ENCODE peak calls at places on chromosomes 5 and 9, in seven cellular contexts. One of them, this sample, is unnamed.

GRCh38 chr9:69431777-69432176 is 106.8 kb downstream of the ENTREP1 start:
- DNase-seq in H9: no peak
- DNase-seq in neuronal stem cell: no peak
- DNase-seq in IMR-90: no peak
- DNase-seq in mesendoderm: no peak
- DNase-seq in H1: no peak
- DNase-seq in mesenchymal stem cell: no peak
- DNase-seq in this sample: no peak

GRCh38 chr5:124741711-124742496 is 4.5 kb downstream of the ZNF608 start:
- DNase-seq in H9: no peak
- DNase-seq in neuronal stem cell: peak; percentile 84
- DNase-seq in IMR-90: peak; percentile 83
- DNase-seq in mesendoderm: peak; percentile 92
- DNase-seq in H1: peak; percentile 28
- DNase-seq in mesenchymal stem cell: peak; percentile 93
- DNase-seq in this sample: no peak

GRCh38 chr5:149418910-149419531 is 39.9 kb upstream of the IL17B start:
- DNase-seq in H9: no peak
- DNase-seq in neuronal stem cell: no peak
- DNase-seq in IMR-90: no peak
- DNase-seq in mesendoderm: no peak
- DNase-seq in H1: no peak
- DNase-seq in mesenchymal stem cell: peak; percentile 37
- DNase-seq in this sample: no peak

GRCh38 chr5:173103411-173103810 is 40.9 kb upstream of the BNIP1 start:
- DNase-seq in H9: no peak
- DNase-seq in neuronal stem cell: no peak
- DNase-seq in IMR-90: no peak
- DNase-seq in mesendoderm: no peak
- DNase-seq in H1: no peak
- DNase-seq in mesenchymal stem cell: no peak
- DNase-seq in this sample: no peak

GRCh38 chr5:42387563-42387962 is 35.7 kb upstream of the GHR start:
- DNase-seq in H9: no peak
- DNase-seq in neuronal stem cell: no peak
- DNase-seq in IMR-90: no peak
- DNase-seq in mesendoderm: no peak
- DNase-seq in H1: no peak
- DNase-seq in mesenchymal stem cell: no peak
- DNase-seq in this sample: no peak

GRCh38 chr9:81132796-81133195 is 556.6 kb downstream of the TLE1 start:
- DNase-seq in H9: no peak
- DNase-seq in neuronal stem cell: no peak
- DNase-seq in IMR-90: peak; percentile 32
- DNase-seq in mesendoderm: no peak
- DNase-seq in H1: no peak
- DNase-seq in mesenchymal stem cell: no peak
- DNase-seq in this sample: no peak

GRCh38 chr9:138010274-138010800 is 132.8 kb downstream of the CACNA1B start:
- DNase-seq in H9: no peak
- DNase-seq in neuronal stem cell: no peak
- DNase-seq in IMR-90: no peak
- DNase-seq in mesendoderm: no peak
- DNase-seq in H1: no peak
- DNase-seq in mesenchymal stem cell: no peak
- DNase-seq in this sample: no peak

GRCh38 chr5:110738812-110739651 is at the start of gene SLC25A46:
- DNase-seq in H9: peak; percentile 91
- DNase-seq in neuronal stem cell: peak; percentile 84
- DNase-seq in IMR-90: peak; percentile 84
- DNase-seq in mesendoderm: peak; percentile 96
- DNase-seq in H1: peak; percentile 87
- DNase-seq in mesenchymal stem cell: peak; percentile 94
- DNase-seq in this sample: peak; percentile 78

GRCh38 chr9:127971357-127972315 is 9.2 kb downstream of the EEIG1 start:
- DNase-seq in H9: no peak
- DNase-seq in neuronal stem cell: no peak
- DNase-seq in IMR-90: no peak
- DNase-seq in mesendoderm: peak; percentile 58
- DNase-seq in H1: no peak
- DNase-seq in mesenchymal stem cell: peak; percentile 35
- DNase-seq in this sample: no peak

GRCh38 chr9:81416476-81417298 is 272.7 kb downstream of the TLE1 start:
- DNase-seq in H9: no peak
- DNase-seq in neuronal stem cell: no peak
- DNase-seq in IMR-90: peak; percentile 41
- DNase-seq in mesendoderm: no peak
- DNase-seq in H1: no peak
- DNase-seq in mesenchymal stem cell: peak; percentile 37
- DNase-seq in this sample: peak; percentile 16

GRCh38 chr9:137336735-137337134 is 34.7 kb upstream of the NRARP start:
- DNase-seq in H9: no peak
- DNase-seq in neuronal stem cell: no peak
- DNase-seq in IMR-90: no peak
- DNase-seq in mesendoderm: no peak
- DNase-seq in H1: no peak
- DNase-seq in mesenchymal stem cell: no peak
- DNase-seq in this sample: no peak

GRCh38 chr9:4967521-4967920 is 17.6 kb upstream of the JAK2 start:
- DNase-seq in H9: no peak
- DNase-seq in neuronal stem cell: no peak
- DNase-seq in IMR-90: no peak
- DNase-seq in mesendoderm: no peak
- DNase-seq in H1: no peak
- DNase-seq in mesenchymal stem cell: no peak
- DNase-seq in this sample: no peak

GRCh38 chr9:98500337-98500919 is 208.3 kb downstream of the GABBR2 start:
- DNase-seq in H9: peak; percentile 22
- DNase-seq in neuronal stem cell: no peak
- DNase-seq in IMR-90: no peak
- DNase-seq in mesendoderm: no peak
- DNase-seq in H1: peak; percentile 26
- DNase-seq in mesenchymal stem cell: no peak
- DNase-seq in this sample: peak; percentile 53

GRCh38 chr5:141694479-141694878 is 12.4 kb upstream of the ARAP3 start:
- DNase-seq in H9: no peak
- DNase-seq in neuronal stem cell: no peak
- DNase-seq in IMR-90: no peak
- DNase-seq in mesendoderm: no peak
- DNase-seq in H1: no peak
- DNase-seq in mesenchymal stem cell: no peak
- DNase-seq in this sample: no peak

GRCh38 chr5:68405026-68405684 is 189.6 kb downstream of the PIK3R1 start:
- DNase-seq in H9: no peak
- DNase-seq in neuronal stem cell: no peak
- DNase-seq in IMR-90: no peak
- DNase-seq in mesendoderm: peak; percentile 45
- DNase-seq in H1: no peak
- DNase-seq in mesenchymal stem cell: no peak
- DNase-seq in this sample: no peak

GRCh38 chr5:65391591-65391990 is 90.1 kb downstream of the ADAMTS6 start:
- DNase-seq in H9: no peak
- DNase-seq in neuronal stem cell: no peak
- DNase-seq in IMR-90: peak; percentile 51
- DNase-seq in mesendoderm: no peak
- DNase-seq in H1: no peak
- DNase-seq in mesenchymal stem cell: no peak
- DNase-seq in this sample: peak; percentile 30

DNA sequence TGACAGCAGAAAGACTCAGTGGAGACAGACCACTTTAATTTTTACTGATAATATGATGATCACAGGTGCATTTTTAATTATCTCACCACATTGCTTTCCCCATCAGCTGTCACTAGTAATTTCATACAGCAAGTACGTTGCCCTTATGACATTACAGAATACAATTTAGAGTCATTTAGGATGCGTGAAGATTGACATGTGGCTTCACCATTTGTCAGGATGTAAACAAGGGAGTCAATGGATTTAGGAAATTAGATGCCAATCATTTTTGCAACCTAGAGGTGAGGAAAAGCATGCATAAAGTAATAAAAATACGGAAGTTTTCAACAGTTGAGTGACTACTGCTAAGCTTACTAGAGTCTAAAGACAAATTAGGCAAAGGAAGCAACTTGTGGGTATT is 1129.6 kb downstream of the PTPRD start:
- DNase-seq in H9: no peak
- DNase-seq in neuronal stem cell: no peak
- DNase-seq in IMR-90: no peak
- DNase-seq in mesendoderm: no peak
- DNase-seq in H1: no peak
- DNase-seq in mesenchymal stem cell: no peak
- DNase-seq in this sample: no peak
- H3K4ac ChIP-seq in H9: no peak overlapping the region
- H3K4ac ChIP-seq in neuronal stem cell: no peak overlapping the region
- H3K4ac ChIP-seq in IMR-90: no peak overlapping the region
- H3K4ac ChIP-seq in mesendoderm: no peak overlapping the region
- H3K4ac ChIP-seq in H1: no peak overlapping the region
- H3K4ac ChIP-seq in mesenchymal stem cell: no peak overlapping the region
- H3K4ac ChIP-seq in this sample: no peak overlapping the region

DNA sequence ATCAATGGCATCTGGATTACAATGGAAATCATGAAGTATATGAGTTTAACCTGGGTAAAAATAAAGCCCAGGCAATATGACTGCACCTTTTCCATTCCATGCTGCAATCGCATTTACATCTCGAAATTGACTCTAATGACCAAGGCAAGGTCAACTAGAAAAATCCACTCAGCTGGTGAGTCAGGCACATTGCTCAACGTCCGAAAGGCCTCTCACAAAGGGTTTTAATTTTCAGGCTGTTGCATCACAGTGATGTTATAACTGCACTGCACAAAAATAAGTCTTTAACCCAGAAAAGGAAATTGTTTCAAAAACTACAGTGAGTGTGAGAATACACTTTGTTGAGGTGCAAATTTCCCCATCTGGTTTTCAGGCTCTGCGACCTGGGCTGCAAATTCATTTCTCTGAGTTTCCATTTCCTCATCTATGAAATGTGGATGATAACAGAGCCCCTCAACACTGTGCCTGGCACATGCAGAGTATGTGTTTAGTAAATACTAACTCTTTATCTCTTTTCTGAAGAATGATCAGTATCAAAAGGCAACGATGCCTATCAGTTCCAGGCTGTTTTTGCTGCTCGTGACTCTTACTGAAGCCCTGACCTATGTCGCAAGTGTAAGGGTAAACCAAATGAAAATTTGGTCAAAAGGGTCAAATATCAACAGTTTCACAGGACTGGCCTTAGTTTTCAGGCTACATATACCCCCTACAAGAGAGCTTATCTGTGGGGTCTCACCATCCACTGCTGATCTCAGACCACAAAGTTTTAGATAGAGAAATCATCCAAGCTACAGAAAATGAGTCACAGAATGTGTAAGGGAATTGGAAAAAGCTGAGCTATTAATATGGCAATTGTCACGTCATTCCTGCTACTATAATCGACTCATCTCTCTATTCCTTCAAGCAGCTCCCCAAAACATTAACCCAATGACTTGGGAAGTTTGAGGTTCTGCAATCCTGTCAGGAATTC is 4.1 kb downstream of the NFIL3 start:
- DNase-seq in H9: no peak
- DNase-seq in neuronal stem cell: no peak
- DNase-seq in IMR-90: peak; percentile 97
- DNase-seq in mesendoderm: peak; percentile 45
- DNase-seq in H1: no peak
- DNase-seq in mesenchymal stem cell: peak; percentile 98
- DNase-seq in this sample: peak; percentile 93
- H3K9ac ChIP-seq in H9: no peak overlapping the region
- H3K9ac ChIP-seq in neuronal stem cell: no peak overlapping the region
- H3K9ac ChIP-seq in IMR-90: peak overlapping the region; percentile 76
- H3K9ac ChIP-seq in mesendoderm: no peak overlapping the region
- H3K9ac ChIP-seq in H1: no peak overlapping the region
- H3K9ac ChIP-seq in mesenchymal stem cell: peak overlapping the region; percentile 100
- H3K9ac ChIP-seq in this sample: no peak overlapping the region

DNA sequence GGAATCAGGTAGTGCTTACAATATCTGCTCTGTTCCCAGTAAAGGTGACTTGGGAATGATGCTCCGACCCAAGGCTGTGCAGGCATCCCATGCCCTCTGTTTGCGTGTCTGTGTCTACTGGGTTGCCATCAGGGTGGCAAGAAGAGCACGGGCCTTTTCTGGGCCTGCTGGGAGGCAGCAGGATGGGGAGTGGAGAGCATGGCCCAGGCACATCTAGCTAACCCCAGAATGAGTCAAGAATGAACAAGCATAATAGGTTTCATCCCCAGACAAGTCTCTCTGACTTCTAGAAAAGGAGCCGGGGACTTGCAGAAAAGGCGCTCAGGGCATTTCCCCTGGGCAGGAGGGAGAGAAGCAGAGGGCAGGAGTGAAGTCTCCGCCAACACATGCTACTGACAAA is 260.4 kb downstream of the IRX1 start:
- DNase-seq in H9: no peak
- DNase-seq in neuronal stem cell: no peak
- DNase-seq in IMR-90: no peak
- DNase-seq in mesendoderm: no peak
- DNase-seq in H1: no peak
- DNase-seq in mesenchymal stem cell: no peak
- DNase-seq in this sample: no peak
- H3K4ac ChIP-seq in H9: no peak overlapping the region
- H3K4ac ChIP-seq in neuronal stem cell: no peak overlapping the region
- H3K4ac ChIP-seq in IMR-90: no peak overlapping the region
- H3K4ac ChIP-seq in mesendoderm: no peak overlapping the region
- H3K4ac ChIP-seq in H1: no peak overlapping the region
- H3K4ac ChIP-seq in mesenchymal stem cell: no peak overlapping the region
- H3K4ac ChIP-seq in this sample: no peak overlapping the region

DNA sequence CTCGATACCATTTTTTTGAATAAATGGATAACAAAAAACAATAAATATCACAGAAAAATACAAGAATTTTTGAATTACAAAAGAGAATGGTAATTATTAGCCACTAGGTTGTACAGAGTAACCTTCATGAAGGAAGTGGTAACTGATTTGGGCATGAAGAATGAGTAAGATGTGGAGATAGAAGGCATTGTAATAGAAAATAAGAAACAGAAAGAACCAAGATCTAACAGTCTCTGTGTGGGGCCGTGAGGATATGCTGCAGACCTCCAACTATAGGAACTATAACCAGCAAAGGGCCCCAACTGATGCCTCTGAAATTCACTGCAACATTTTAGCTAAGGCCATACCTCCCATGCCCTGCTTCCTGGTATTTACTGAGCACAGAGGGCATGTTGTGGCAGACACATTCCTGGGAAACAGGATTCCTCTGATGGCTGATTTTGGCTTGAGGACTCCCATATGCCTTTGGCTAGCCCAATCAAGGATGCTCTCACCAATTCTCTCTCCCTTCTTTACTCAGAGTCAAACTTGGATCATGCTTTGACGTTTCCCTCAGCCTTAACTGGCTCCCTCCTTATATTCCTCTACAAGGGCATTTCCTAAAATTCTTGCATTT is 209.0 kb downstream of the PDE4D start:
- DNase-seq in H9: no peak
- DNase-seq in neuronal stem cell: no peak
- DNase-seq in IMR-90: no peak
- DNase-seq in mesendoderm: peak; percentile 43
- DNase-seq in H1: no peak
- DNase-seq in mesenchymal stem cell: no peak
- DNase-seq in this sample: no peak
- H3K9ac ChIP-seq in H9: no peak overlapping the region
- H3K9ac ChIP-seq in neuronal stem cell: peak overlapping the region; percentile 16
- H3K9ac ChIP-seq in IMR-90: no peak overlapping the region
- H3K9ac ChIP-seq in mesendoderm: no peak overlapping the region
- H3K9ac ChIP-seq in H1: no peak overlapping the region
- H3K9ac ChIP-seq in mesenchymal stem cell: no peak overlapping the region
- H3K9ac ChIP-seq in this sample: no peak overlapping the region

This sample was measured in trophoblast cell.